ENCODE peak calls at places on chromosomes 3 and 15, in four cellular contexts. K is heart left ventricle; N is CD8-positive, alpha-beta T cell; L is Peyer's patch. R is an unnamed sample.
A peak's percentile ranks its signal among the peaks of the same experiment; 100 is the strongest.

GRCh38 chr3:187978433-187979011 is 175.4 kb upstream of the LPP start:
- DNase-seq in K (no peak), N (no peak), L (peak; percentile 54), R (no peak)

GRCh38 chr3:13414040-13414729 is 5.9 kb downstream of the NUP210 start:
- DNase-seq in K (no peak), N (peak; percentile 79), L (peak; percentile 91), R (no peak)

GRCh38 chr3:81249540-81250029 is 511.9 kb downstream of the GBE1 start:
- DNase-seq in K (no peak), N (no peak), L (no peak), R (no peak)

GRCh38 chr3:131403216-131403895 is 21.8 kb downstream of the NUDT16 start:
- DNase-seq in K (no peak), N (no peak), L (no peak), R (no peak)

GRCh38 chr3:185341616-185342457 is 21.1 kb upstream of the MAP3K13 start:
- DNase-seq in K (no peak), N (no peak), L (no peak), R (no peak)

GRCh38 chr15:77889009-77889806 is 188.3 kb downstream of the TBC1D2B start:
- DNase-seq in K (no peak), N (no peak), L (no peak), R (no peak)

GRCh38 chr3:194133661-194134230 is 2.2 kb upstream of the HES1 start:
- DNase-seq in K (peak; percentile 80), N (no peak), L (peak; percentile 57), R (peak; percentile 53)

GRCh38 chr3:67653425-67654098 is 850 bp downstream of the SUCLG2 start:
- DNase-seq in K (no peak), N (no peak), L (no peak), R (no peak)

GRCh38 chr3:185936814-185937688 is 763 bp downstream of the TRA2B start:
- DNase-seq in K (peak; percentile 92), N (peak; percentile 87), L (peak; percentile 95), R (peak; percentile 89)

GRCh38 chr15:99019558-99020540 is 12.3 kb upstream of the PGPEP1L start:
- DNase-seq in K (no peak), N (no peak), L (no peak), R (no peak)

GRCh38 chr15:98286831-98287230 is 326.3 kb downstream of the ARRDC4 start:
- DNase-seq in K (no peak), N (no peak), L (no peak), R (no peak)

GRCh38 chr15:44727462-44728231 is 8.7 kb upstream of the TRIM69 start:
- DNase-seq in K (no peak), N (no peak), L (no peak), R (no peak)

GRCh38 chr3:42254566-42254965 is 11.4 kb downstream of the CCK start:
- DNase-seq in K (no peak), N (no peak), L (no peak), R (no peak)

GRCh38 chr3:5226783-5227182 is 39.3 kb downstream of the EDEM1 start:
- DNase-seq in K (no peak), N (no peak), L (no peak), R (no peak)

GRCh38 chr15:99956022-99956775 is 223.0 kb upstream of the LYSMD4 start:
- DNase-seq in K (no peak), N (no peak), L (peak; percentile 31), R (no peak)

GRCh38 chr3:81790117-81790516 is 28.7 kb upstream of the GBE1 start:
- DNase-seq in K (no peak), N (no peak), L (no peak), R (no peak)

GRCh38 chr3:25047058-25047457 is 381.0 kb upstream of the RARB start:
- DNase-seq in K (no peak), N (no peak), L (no peak), R (no peak)

GRCh38 chr15:58748040-58748786 is 1.3 kb downstream of the ADAM10 start:
- DNase-seq in K (no peak), N (peak; percentile 36), L (no peak), R (no peak)

GRCh38 chr15:68493629-68494028 is 61.7 kb upstream of the ITGA11 start:
- DNase-seq in K (no peak), N (no peak), L (no peak), R (no peak)

GRCh38 chr15:42094512-42094963 is at the start of gene PLA2G4D:
- DNase-seq in K (no peak), N (no peak), L (no peak), R (no peak)

GRCh38 chr3:152835311-152836102 is 576 bp downstream of the P2RY1 start:
- DNase-seq in K (peak; percentile 60), N (no peak), L (peak; percentile 65), R (peak; percentile 22)

GRCh38 chr3:119595639-119596329 is 1.9 kb upstream of the PLA1A start:
- DNase-seq in K (no peak), N (no peak), L (no peak), R (peak; percentile 54)

GRCh38 chr3:71062920-71063767 is 520.4 kb downstream of the FOXP1 start:
- DNase-seq in K (no peak), N (no peak), L (no peak), R (no peak)

GRCh38 chr15:58329781-58330467 is 101.9 kb upstream of the LIPC start:
- DNase-seq in K (no peak), N (no peak), L (no peak), R (peak; percentile 83)

GRCh38 chr3:127959873-127960272 is 44.8 kb downstream of the KBTBD12 start:
- DNase-seq in K (peak; percentile 60), N (no peak), L (no peak), R (no peak)

GRCh38 chr15:60781211-60781713 is 302.3 kb upstream of the ICE2 start:
- DNase-seq in K (peak; percentile 12), N (no peak), L (no peak), R (no peak)

GRCh38 chr3:111667621-111668239 is 72.6 kb upstream of the ZBED2 start:
- DNase-seq in K (peak; percentile 23), N (peak; percentile 67), L (peak; percentile 81), R (peak; percentile 12)

GRCh38 chr3:178325330-178325729 is 210.9 kb upstream of the KCNMB2 start:
- DNase-seq in K (no peak), N (no peak), L (no peak), R (no peak)

GRCh38 chr15:71051539-71051938 is 63.7 kb upstream of the THSD4 start:
- DNase-seq in K (peak; percentile 34), N (no peak), L (no peak), R (no peak)

GRCh38 chr15:71049706-71050422 is 65.4 kb upstream of the THSD4 start:
- DNase-seq in K (no peak), N (no peak), L (no peak), R (no peak)

GRCh38 chr15:71048913-71049675 is 66.2 kb upstream of the THSD4 start:
- DNase-seq in K (no peak), N (no peak), L (no peak), R (no peak)

GRCh38 chr15:71052356-71052755 is 62.9 kb upstream of the THSD4 start:
- DNase-seq in K (no peak), N (no peak), L (no peak), R (no peak)

GRCh38 chr15:71050461-71050860 is 64.8 kb upstream of the THSD4 start:
- DNase-seq in K (no peak), N (no peak), L (no peak), R (no peak)
- H3K4me1 ChIP-seq in K (no peaks in the 10 kb centered on the region), N (no peaks in the 10 kb centered on the region), L (no peaks in the 10 kb centered on the region), R (no peaks in the 10 kb centered on the region)

GRCh38 chr15:76345880-76346665 is 9.5 kb downstream of the ISL2 start:
- DNase-seq in K (no peak), N (no peak), L (peak; percentile 78), R (no peak)
- H3K27me3 ChIP-seq in K (peaks cover 85% of the 10 kb centered on the region), N (peaks cover 43% of the 10 kb centered on the region), L (no peaks in the 10 kb centered on the region), R (peaks cover 82% of the 10 kb centered on the region)

GRCh38 chr3:23648326-23648964 is 157.3 kb upstream of the UBE2E1 start:
- DNase-seq in K (no peak), N (no peak), L (no peak), R (no peak)
- TF ChIP-seq CTCF in K (no peak), N (no peak), L (no peak), R (no peak)

DNA sequence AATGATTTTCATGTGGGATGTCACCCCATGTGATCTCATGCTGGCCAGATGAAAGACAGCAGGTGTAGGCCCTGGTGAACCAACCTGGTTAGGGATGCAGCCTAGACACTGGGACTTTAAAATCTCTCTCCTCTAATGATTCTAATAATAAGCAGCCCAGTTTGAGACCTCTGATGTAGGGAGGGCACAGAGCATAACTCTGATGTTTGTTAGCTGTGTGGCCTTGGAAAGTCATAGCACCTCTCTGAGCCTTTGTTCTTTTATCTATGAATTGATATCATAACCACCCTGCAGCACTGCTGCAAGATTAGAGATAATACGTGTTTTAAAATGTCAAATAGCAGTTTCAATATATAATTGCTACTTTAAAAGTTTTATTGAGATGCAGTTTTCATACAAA is 106.0 kb downstream of the RPL22L1 start:
- DNase-seq in K (no peak), N (no peak), L (no peak), R (no peak)
- H3K4me1 ChIP-seq in K (peaks cover 4% of the 10 kb centered on the region), N (no peaks in the 10 kb centered on the region), L (no peaks in the 10 kb centered on the region), R (no peaks in the 10 kb centered on the region)

GRCh38 chr3:196965804-196966173 is 2.8 kb downstream of the PIGZ start:
- DNase-seq in K (no peak), N (no peak), L (peak; percentile 24), R (no peak)
- H3K27me3 ChIP-seq in K (no peaks in the 10 kb centered on the region), N (no peaks in the 10 kb centered on the region), L (no peaks in the 10 kb centered on the region), R (no peaks in the 10 kb centered on the region)

DNA sequence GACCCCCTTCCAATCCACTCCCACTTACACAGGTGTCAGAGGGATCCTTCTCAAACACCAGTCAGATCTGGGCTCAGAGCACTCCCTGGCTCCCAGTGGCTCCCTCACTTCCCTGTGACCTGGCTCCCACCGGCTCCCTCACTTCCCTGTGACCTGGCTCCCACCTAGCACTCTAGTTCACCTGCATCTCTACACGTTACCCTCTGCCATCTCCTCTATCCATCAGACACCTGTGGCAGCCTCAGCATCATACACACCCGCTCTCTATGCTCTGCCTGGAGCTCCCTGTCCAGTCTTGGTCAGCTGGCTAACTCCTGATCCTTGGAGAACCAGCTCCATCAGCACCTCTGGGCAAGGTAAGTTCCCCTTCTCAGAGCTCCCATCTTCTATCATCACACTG is 5.6 kb downstream of the RPP25 start:
- DNase-seq in K (no peak), N (no peak), L (no peak), R (no peak)
- TF ChIP-seq CTCF in K (no peak), N (no peak), L (no peak), R (no peak)

DNA sequence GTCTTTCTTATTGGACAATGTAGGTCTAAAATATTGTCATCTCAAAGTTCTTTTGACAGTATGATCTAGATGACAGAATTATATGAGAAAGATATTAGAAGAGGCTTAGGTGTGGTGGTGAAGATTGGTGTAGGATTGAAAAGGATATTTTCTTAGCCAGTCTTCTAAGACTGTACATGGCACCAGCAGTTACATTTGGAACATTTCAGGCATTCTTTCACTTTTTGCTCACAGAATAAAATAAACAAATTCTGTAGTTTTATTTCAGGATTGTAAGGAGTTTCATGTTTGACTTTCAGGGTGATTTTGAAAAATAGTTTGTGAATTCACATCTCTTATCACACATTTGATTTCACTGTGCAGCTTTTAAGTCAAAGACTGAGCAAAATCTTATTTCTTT is 27.0 kb downstream of the DNAJC13 start:
- DNase-seq in K (no peak), N (no peak), L (no peak), R (no peak)
- H3K4me1 ChIP-seq in K (peaks cover 50% of the 10 kb centered on the region), N (no peaks in the 10 kb centered on the region), L (no peaks in the 10 kb centered on the region), R (peaks cover 18% of the 10 kb centered on the region)

GRCh38 chr15:33315044-33315443 is 4.3 kb downstream of the RYR3 start:
- DNase-seq in K (no peak), N (no peak), L (no peak), R (no peak)
- H3K27me3 ChIP-seq in K (peaks cover 43% of the 10 kb centered on the region), N (no peaks in the 10 kb centered on the region), L (no peaks in the 10 kb centered on the region), R (no peaks in the 10 kb centered on the region)